ENCODE peak calls at places on chromosomes 4 and X, in six cellular contexts. U, L, A, G, O and Z are unnamed samples.

GRCh38 chrX:17372052-17372451 is 2.9 kb upstream of the NHS start:
- DNase-seq in U (no peak), G (no peak), A (no peak), L (no peak), O (no peak), Z (no peak)

GRCh38 chrX:56785442-56785841 is 56.4 kb downstream of the NBDY start:
- DNase-seq in O (no peak), A (no peak), L (no peak), U (no peak), G (no peak), Z (no peak)

GRCh38 chr4:102501176-102501634 is at the start of gene NFKB1:
- DNase-seq in A (peak; percentile 93), L (peak; percentile 70), G (peak; percentile 90), O (peak; percentile 68), U (peak; percentile 61), Z (no peak)

GRCh38 chr4:20194079-20195013 is 57.4 kb upstream of the SLIT2 start:
- DNase-seq in U (peak; percentile 20), A (no peak), G (no peak), L (no peak), O (no peak), Z (no peak)

GRCh38 chr4:12360391-12360790 is 931.7 kb upstream of the HS3ST1 start:
- DNase-seq in O (no peak), A (no peak), L (no peak), G (no peak), U (no peak), Z (no peak)

GRCh38 chr4:8662776-8663175 is 70.2 kb downstream of the CPZ start:
- DNase-seq in G (no peak), O (no peak), U (no peak), A (no peak), L (no peak), Z (no peak)

GRCh38 chrX:19920945-19921344 is 33.5 kb upstream of the SH3KBP1 start:
- DNase-seq in U (no peak), O (no peak), G (no peak), L (no peak), A (no peak), Z (no peak)

GRCh38 chr4:71545168-71545567 is 206.3 kb downstream of the SLC4A4 start:
- DNase-seq in G (no peak), L (no peak), O (no peak), U (no peak), A (no peak), Z (no peak)

GRCh38 chrX:109840585-109840984 is 107.5 kb upstream of the ACSL4 start:
- DNase-seq in U (peak; percentile 77), A (no peak), O (peak; percentile 34), G (no peak), L (no peak), Z (no peak)

GRCh38 chr4:24471623-24472510 is 112.5 kb downstream of the DHX15 start:
- DNase-seq in G (peak; percentile 15), U (no peak), A (peak; percentile 17), L (peak; percentile 24), O (no peak), Z (no peak)

GRCh38 chr4:73409012-73409862 is 5.2 kb downstream of the ALB start:
- DNase-seq in G (no peak), A (no peak), L (no peak), U (no peak), O (no peak), Z (no peak)

GRCh38 chr4:72886602-72887001 is 182.9 kb downstream of the COX18 start:
- DNase-seq in U (no peak), L (no peak), O (no peak), G (no peak), A (no peak), Z (no peak)

GRCh38 chr4:47744253-47744652 is 93.6 kb downstream of the CORIN start:
- DNase-seq in U (no peak), G (no peak), L (no peak), A (no peak), O (no peak), Z (no peak)

GRCh38 chr4:128387600-128388351 is 100.2 kb upstream of the PGRMC2 start:
- DNase-seq in L (no peak), G (no peak), U (peak; percentile 60), A (no peak), O (no peak), Z (no peak)

GRCh38 chrX:137926090-137926489 is 360.2 kb downstream of the ZIC3 start:
- DNase-seq in A (no peak), U (no peak), O (no peak), L (no peak), G (no peak), Z (peak; percentile 2)

GRCh38 chr4:153763404-153763803 is 3.6 kb upstream of the RNF175 start:
- DNase-seq in G (no peak), A (no peak), L (no peak), O (no peak), U (no peak), Z (no peak)

GRCh38 chr4:41215155-41215554 is 813 bp upstream of the APBB2 start:
- DNase-seq in O (no peak), G (no peak), L (no peak), A (no peak), U (no peak), Z (no peak)

GRCh38 chr4:7466904-7467303 is 32.2 kb upstream of the PSAPL1 start:
- DNase-seq in O (no peak), G (no peak), L (no peak), A (no peak), U (no peak), Z (no peak)

GRCh38 chrX:124555036-124555595 is 208.8 kb downstream of the SH2D1A start:
- DNase-seq in G (no peak), U (no peak), A (no peak), O (no peak), L (no peak), Z (no peak)

GRCh38 chr4:97720869-97721432 is 422.3 kb downstream of the STPG2 start:
- DNase-seq in U (peak; percentile 51), L (no peak), G (no peak), O (no peak), A (no peak), Z (peak; percentile 15)

GRCh38 chr4:37392540-37393255 is 148.2 kb downstream of the NWD2 start:
- DNase-seq in L (no peak), U (no peak), O (peak; percentile 50), G (no peak), A (no peak), Z (no peak)

GRCh38 chrX:130877892-130878321 is 25.1 kb downstream of the ENOX2 start:
- DNase-seq in A (no peak), O (no peak), U (no peak), L (no peak), G (no peak), Z (no peak)

GRCh38 chr4:41541697-41542096 is 3.7 kb downstream of the LIMCH1 start:
- DNase-seq in G (no peak), O (peak; percentile 18), L (no peak), A (no peak), U (no peak), Z (no peak)

GRCh38 chrX:68832101-68832416 is 3.2 kb downstream of the EFNB1 start:
- DNase-seq in O (peak; percentile 26), G (peak; percentile 13), L (no peak), A (no peak), U (no peak), Z (no peak)